ENCODE peak calls at places on chromosome 12, in nine cellular contexts. X is RPMI7951; Y is activated CD4-positive, alpha-beta memory T cell treated with anti-CD3 and anti-CD28 coated beads for 36 hours; C is stimulated activated CD4-positive, alpha-beta T cell treated with anti-CD3 and anti-CD28 coated beads, Interleukin-4, amount 100 ng/mL, for 48 hours; S is LoVo; D is GM13977; N is GM23248; V is GDM1; Q is iPS-NIHi11. G is an unnamed sample.

GRCh38 chr12:12294215-12295005 is 27.6 kb upstream of the LRP6 start:
- DNase-seq in V (no peak), C (no peak), N (peak), X (peak), Y (no peak), Q (peak), S (no peak), D (no peak), G (no peak)

GRCh38 chr12:132178314-132178713 is 34.1 kb downstream of the NOC4L start:
- DNase-seq in D (no peak), C (no peak), Q (no peak), Y (no peak), S (no peak), X (no peak), N (no peak), V (no peak), G (peak)

GRCh38 chr12:89574736-89575208 is 48.9 kb upstream of the POC1B start:
- DNase-seq in C (no peak), N (peak), V (peak), D (no peak), Q (no peak), X (peak), Y (no peak), S (no peak), G (peak)

GRCh38 chr12:26870491-26871419 is 37.8 kb upstream of the ITPR2 start:
- DNase-seq in S (peak), N (peak), V (peak), D (no peak), Y (no peak), X (peak), C (no peak), Q (peak), G (peak)

GRCh38 chr12:123384994-123385376 is 1.1 kb downstream of the KMT5A start:
- DNase-seq in X (peak), C (no peak), D (no peak), N (peak), V (no peak), Q (no peak), S (no peak), Y (no peak), G (no peak)

GRCh38 chr12:5554711-5555110 is 122.8 kb downstream of the NTF3 start:
- DNase-seq in V (no peak), N (peak), Y (no peak), Q (no peak), X (peak), C (no peak), D (no peak), S (no peak), G (no peak)

GRCh38 chr12:11580125-11580751 is 69.2 kb upstream of the ETV6 start:
- DNase-seq in X (peak), N (peak), C (no peak), Q (no peak), V (peak), Y (no peak), S (peak), D (no peak), G (peak)

GRCh38 chr12:26701604-26702215 is 131.3 kb downstream of the ITPR2 start:
- DNase-seq in S (peak), X (peak), C (no peak), N (peak), Y (no peak), Q (peak), V (no peak), D (no peak), G (peak)

GRCh38 chr12:49936895-49937294 is 13.6 kb upstream of the AQP2 start:
- DNase-seq in X (no peak), D (no peak), V (no peak), Y (no peak), C (no peak), S (no peak), N (no peak), Q (no peak), G (no peak)

GRCh38 chr12:11513288-11513687 is 117.9 kb upstream of the PRB2 start:
- DNase-seq in X (peak), V (no peak), D (no peak), S (no peak), Q (peak), N (peak), C (no peak), Y (no peak), G (no peak)

GRCh38 chr12:108282676-108283075 is 56.4 kb downstream of the CMKLR1 start:
- DNase-seq in S (no peak), Q (no peak), Y (no peak), C (no peak), D (no peak), N (no peak), X (peak), V (peak), G (peak)

GRCh38 chr12:52125499-52125900 is 46.0 kb downstream of the SMIM41 start:
- DNase-seq in V (no peak), N (no peak), C (no peak), Y (no peak), Q (peak), S (no peak), D (peak), X (no peak), G (no peak)

GRCh38 chr12:130593056-130593455 is 123.0 kb downstream of the RIMBP2 start:
- DNase-seq in C (no peak), Y (no peak), V (no peak), S (no peak), Q (no peak), X (no peak), N (no peak), D (no peak), G (no peak)

GRCh38 chr12:4386756-4387155 is 7.2 kb upstream of the FGF23 start:
- DNase-seq in S (no peak), C (no peak), V (no peak), N (no peak), X (no peak), Q (no peak), Y (no peak), D (no peak), G (no peak)

GRCh38 chr12:41234672-41235071 is 46.6 kb downstream of the PDZRN4 start:
- DNase-seq in Q (no peak), N (no peak), D (no peak), S (no peak), Y (no peak), V (no peak), X (no peak), C (no peak), G (no peak)

GRCh38 chr12:113395119-113395518 is 8.6 kb downstream of the SDS start:
- DNase-seq in V (no peak), Y (no peak), N (no peak), Q (no peak), S (no peak), D (no peak), C (no peak), X (no peak), G (no peak)

GRCh38 chr12:105506678-105507310 is 176.3 kb downstream of the C12orf75 start:
- DNase-seq in Q (no peak), V (no peak), S (no peak), N (no peak), Y (no peak), D (no peak), C (no peak), X (no peak), G (no peak)

GRCh38 chr12:8026282-8026637 is 6.3 kb upstream of the FOXJ2 start:
- DNase-seq in C (no peak), N (peak), D (no peak), Q (no peak), S (no peak), Y (no peak), X (no peak), V (no peak), G (no peak)

GRCh38 chr12:91331371-91331770 is 148.8 kb upstream of the DCN start:
- DNase-seq in N (peak), Q (no peak), X (no peak), S (no peak), Y (no peak), C (no peak), D (no peak), V (no peak), G (no peak)

GRCh38 chr12:1583421-1584078 is 10.8 kb downstream of the FBXL14 start:
- DNase-seq in N (peak), Q (peak), X (peak), S (peak), Y (peak), C (peak), D (peak), V (peak), G (peak)

GRCh38 chr12:14907953-14908352 is 22.3 kb upstream of the MGP start:
- DNase-seq in N (no peak), Y (peak), Q (no peak), X (no peak), V (no peak), C (no peak), D (no peak), S (no peak), G (peak)

GRCh38 chr12:48973992-48974673 is 2.6 kb upstream of the WNT10B start:
- DNase-seq in Y (peak), N (peak), C (peak), S (no peak), V (no peak), D (peak), X (no peak), Q (peak), G (no peak)

GRCh38 chr12:50066402-50066801 is 9.0 kb downstream of the ASIC1 start:
- DNase-seq in N (peak), Q (peak), C (no peak), V (no peak), S (peak), Y (no peak), D (no peak), X (peak), G (peak)

GRCh38 chr12:57766464-57767311 is at the start of gene CYP27B1:
- DNase-seq in C (no peak), N (peak), D (no peak), S (no peak), Y (no peak), X (peak), Q (peak), V (no peak), G (peak)

GRCh38 chr12:132433641-132434395 is 56.1 kb upstream of the FBRSL1 start:
- DNase-seq in X (no peak), Q (no peak), N (no peak), C (no peak), D (no peak), V (no peak), Y (no peak), S (peak), G (no peak)

GRCh38 chr12:24505366-24506025 is 443.4 kb downstream of the BCAT1 start:
- DNase-seq in V (no peak), D (no peak), Q (no peak), X (no peak), C (no peak), S (no peak), Y (no peak), N (no peak), G (no peak)

GRCh38 chr12:111361717-111362576 is 6.9 kb downstream of the PHETA1 start:
- DNase-seq in Y (no peak), V (no peak), N (no peak), S (no peak), X (no peak), C (no peak), D (no peak), Q (no peak), G (no peak)

GRCh38 chr12:65306603-65307501 is 28.4 kb downstream of the MSRB3 start:
- DNase-seq in Q (peak), C (no peak), N (peak), S (peak), X (peak), V (no peak), Y (no peak), D (no peak), G (peak)